ENCODE peak calls at places on chromosomes 11 and 22, in four cellular contexts. One of them, this sample, is unnamed.

GRCh38 chr11:57320719-57321387 is 3.9 kb downstream of the TNKS1BP1 start:
- DNase-seq in HepG2: peak
- DNase-seq in GM12878: no peak
- DNase-seq in K562: no peak
- DNase-seq in this sample: no peak

GRCh38 chr11:1728931-1729691 is 21.3 kb downstream of the IFITM10 start:
- DNase-seq in K562: no peak
- DNase-seq in GM12878: no peak
- DNase-seq in HepG2: no peak
- DNase-seq in this sample: no peak

GRCh38 chr11:126751242-126751641 is 249.3 kb downstream of the KIRREL3 start:
- DNase-seq in HepG2: no peak
- DNase-seq in K562: no peak
- DNase-seq in GM12878: no peak
- DNase-seq in this sample: no peak

GRCh38 chr22:21816787-21817496 is 50.5 kb downstream of the MAPK1 start:
- DNase-seq in K562: peak
- DNase-seq in GM12878: peak
- DNase-seq in HepG2: no peak
- DNase-seq in this sample: no peak

GRCh38 chr11:62804310-62805043 is 763 bp downstream of the NXF1 start:
- DNase-seq in HepG2: no peak
- DNase-seq in GM12878: no peak
- DNase-seq in K562: peak
- DNase-seq in this sample: no peak

GRCh38 chr11:121795206-121795605 is 320.8 kb downstream of the BLID start:
- DNase-seq in HepG2: no peak
- DNase-seq in K562: no peak
- DNase-seq in GM12878: no peak
- DNase-seq in this sample: no peak

GRCh38 chr11:47393163-47394049 is 15.0 kb upstream of the SLC39A13 start:
- DNase-seq in K562: peak
- DNase-seq in GM12878: no peak
- DNase-seq in HepG2: no peak
- DNase-seq in this sample: no peak

GRCh38 chr22:48799227-48799970 is 1028.3 kb downstream of the BRD1 start:
- DNase-seq in HepG2: no peak
- DNase-seq in K562: no peak
- DNase-seq in GM12878: no peak
- DNase-seq in this sample: no peak

GRCh38 chr22:39384750-39385480 is 14.7 kb upstream of the TAB1 start:
- DNase-seq in K562: peak
- DNase-seq in GM12878: no peak
- DNase-seq in HepG2: peak
- DNase-seq in this sample: peak

GRCh38 chr22:29933619-29934018 is 50.6 kb downstream of the MTMR3 start:
- DNase-seq in K562: no peak
- DNase-seq in GM12878: no peak
- DNase-seq in HepG2: no peak
- DNase-seq in this sample: no peak

GRCh38 chr11:101323997-101324396 is 194.4 kb upstream of the PGR start:
- DNase-seq in HepG2: no peak
- DNase-seq in K562: no peak
- DNase-seq in GM12878: no peak
- DNase-seq in this sample: no peak

GRCh38 chr11:70073881-70074371 is 4.2 kb upstream of the ANO1 start:
- DNase-seq in HepG2: no peak
- DNase-seq in GM12878: no peak
- DNase-seq in K562: no peak
- DNase-seq in this sample: no peak

GRCh38 chr11:128232588-128232987 is 354.8 kb downstream of the ETS1 start:
- DNase-seq in GM12878: no peak
- DNase-seq in K562: no peak
- DNase-seq in HepG2: no peak
- DNase-seq in this sample: no peak

GRCh38 chr11:57480409-57481137 is 20.2 kb downstream of the RTN4RL2 start:
- DNase-seq in HepG2: peak
- DNase-seq in K562: peak
- DNase-seq in GM12878: no peak
- DNase-seq in this sample: peak

GRCh38 chr11:109695696-109696095 is 273.7 kb downstream of the C11orf87 start:
- DNase-seq in K562: no peak
- DNase-seq in GM12878: no peak
- DNase-seq in HepG2: no peak
- DNase-seq in this sample: no peak

GRCh38 chr11:109696191-109696897 is 274.4 kb downstream of the C11orf87 start:
- DNase-seq in K562: no peak
- DNase-seq in GM12878: no peak
- DNase-seq in HepG2: no peak
- DNase-seq in this sample: no peak

GRCh38 chr11:109698237-109698636 is 276.2 kb downstream of the C11orf87 start:
- DNase-seq in K562: no peak
- DNase-seq in HepG2: no peak
- DNase-seq in GM12878: no peak
- DNase-seq in this sample: no peak

DNA sequence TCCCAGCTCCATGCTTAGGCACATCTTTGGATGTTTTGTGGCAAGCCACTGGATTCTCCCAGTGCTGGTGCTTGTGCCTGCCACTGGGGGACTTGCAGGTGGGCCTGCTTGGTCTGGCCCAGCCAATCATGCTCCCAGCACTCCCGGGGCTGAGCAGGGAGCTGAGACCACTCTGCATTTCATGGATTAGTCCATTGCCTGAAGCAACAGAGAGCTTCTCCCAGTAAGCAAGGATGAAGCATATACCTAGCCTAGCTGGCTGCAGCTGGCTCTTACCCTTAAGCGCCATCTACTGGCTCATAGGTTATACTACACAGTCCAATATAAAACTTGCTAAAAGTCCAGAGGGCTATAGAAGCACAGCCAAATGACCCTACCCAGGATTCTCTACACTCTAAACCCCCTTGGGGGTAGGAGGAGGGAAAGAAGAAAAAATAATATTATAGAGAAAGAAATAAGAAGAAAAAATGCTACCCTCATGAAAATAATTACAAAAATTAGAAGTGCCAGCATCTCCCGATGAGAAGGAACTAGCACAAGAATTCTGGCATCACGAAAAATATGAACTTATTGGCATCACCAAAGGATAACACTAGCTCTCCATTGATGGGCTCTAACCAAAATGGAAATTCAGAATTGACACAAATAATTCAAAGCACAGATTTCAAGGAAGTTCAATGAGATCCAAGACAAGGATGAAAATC is 275.3 kb downstream of the C11orf87 start:
- DNase-seq in HepG2: peak
- DNase-seq in GM12878: no peak
- DNase-seq in K562: peak
- DNase-seq in this sample: peak
- TF ChIP-seq FOXK2 in HepG2: no peak
- TF ChIP-seq FOXK2 in GM12878: no peak
- TF ChIP-seq FOXK2 in K562: no peak
- TF ChIP-seq FOXK2 in this sample: no peak

GRCh38 chr22:19731361-19731725 is 8.0 kb downstream of the GP1BB start:
- DNase-seq in GM12878: no peak
- DNase-seq in HepG2: no peak
- DNase-seq in K562: no peak
- DNase-seq in this sample: no peak
- TF ChIP-seq FOXM1 in GM12878: no peak
- TF ChIP-seq FOXM1 in HepG2: no peak
- TF ChIP-seq FOXM1 in K562: no peak
- TF ChIP-seq FOXM1 in this sample: no peak

GRCh38 chr11:86818466-86819282 is 18.3 kb downstream of the PRSS23 start:
- DNase-seq in HepG2: peak
- DNase-seq in K562: peak
- DNase-seq in GM12878: peak
- DNase-seq in this sample: peak
- TF ChIP-seq FOXK2 in HepG2: no peak
- TF ChIP-seq FOXK2 in K562: no peak
- TF ChIP-seq FOXK2 in GM12878: no peak
- TF ChIP-seq FOXK2 in this sample: no peak

GRCh38 chr22:18024956-18025720 is 777 bp upstream of the MICAL3 start:
- DNase-seq in GM12878: no peak
- DNase-seq in K562: no peak
- DNase-seq in HepG2: no peak
- DNase-seq in this sample: no peak

GRCh38 chr22:18021431-18021830 is 2.9 kb downstream of the MICAL3 start:
- DNase-seq in GM12878: no peak
- DNase-seq in K562: no peak
- DNase-seq in HepG2: no peak
- DNase-seq in this sample: peak

GRCh38 chr22:18022851-18023250 is 1.5 kb downstream of the MICAL3 start:
- DNase-seq in GM12878: no peak
- DNase-seq in HepG2: no peak
- DNase-seq in K562: no peak
- DNase-seq in this sample: no peak

GRCh38 chr22:18023509-18024275 is 669 bp downstream of the MICAL3 start:
- DNase-seq in HepG2: no peak
- DNase-seq in GM12878: no peak
- DNase-seq in K562: peak
- DNase-seq in this sample: peak

GRCh38 chr22:18024276-18024939 is at the start of gene MICAL3:
- DNase-seq in HepG2: no peak
- DNase-seq in GM12878: no peak
- DNase-seq in K562: peak
- DNase-seq in this sample: peak
- TF ChIP-seq FOXM1 in HepG2: no peak
- TF ChIP-seq FOXM1 in GM12878: no peak
- TF ChIP-seq FOXM1 in K562: no peak
- TF ChIP-seq FOXM1 in this sample: peak

DNA sequence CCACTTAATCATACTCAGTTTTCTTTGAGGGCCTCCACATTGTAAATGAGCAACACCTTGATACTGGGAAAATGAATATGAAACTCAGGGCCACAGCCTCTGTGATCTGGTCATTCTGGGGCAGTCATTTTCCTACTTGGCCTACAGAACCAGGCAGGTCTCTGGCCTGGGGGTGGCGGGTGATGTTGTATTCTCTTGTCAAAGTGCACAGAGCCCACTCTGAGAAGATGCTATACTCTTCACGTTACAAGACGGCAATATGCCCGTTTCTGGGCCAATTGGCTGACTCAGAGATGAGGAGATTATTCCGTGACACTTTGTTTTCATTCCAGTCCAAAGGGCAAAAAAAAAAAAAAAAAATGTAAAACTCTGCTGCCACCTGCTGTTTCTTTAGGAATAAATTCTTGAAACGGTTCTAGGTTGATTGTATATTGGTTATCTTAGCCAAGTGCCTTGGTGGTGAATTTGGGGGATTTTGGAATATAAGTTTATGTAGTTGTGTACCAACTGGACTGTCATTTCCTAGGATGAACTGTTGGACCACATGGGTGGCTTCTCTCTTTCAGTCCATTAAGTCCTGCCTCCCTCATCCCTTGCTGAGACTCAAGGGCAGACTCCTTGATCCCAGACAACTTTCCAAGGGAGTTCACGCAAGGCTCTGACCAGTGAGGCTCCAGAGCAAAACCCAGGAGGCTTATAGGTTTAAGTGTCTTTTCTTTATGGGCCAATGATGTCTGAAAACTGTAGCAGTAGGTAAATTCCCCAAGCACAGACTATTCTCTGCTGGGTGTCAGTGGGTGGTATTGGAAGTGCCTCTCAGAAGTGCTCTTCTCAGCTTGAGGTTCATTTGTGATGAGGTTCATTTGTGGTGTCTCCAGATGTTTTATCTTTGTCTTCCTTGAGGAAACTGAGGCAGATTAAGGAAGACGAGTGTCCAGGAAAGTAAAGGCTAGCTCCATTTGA is 18.2 kb downstream of the ADM start:
- DNase-seq in K562: peak
- DNase-seq in GM12878: no peak
- DNase-seq in HepG2: peak
- DNase-seq in this sample: peak
- TF ChIP-seq FOXK2 in K562: peak
- TF ChIP-seq FOXK2 in GM12878: no peak
- TF ChIP-seq FOXK2 in HepG2: no peak
- TF ChIP-seq FOXK2 in this sample: no peak

DNA sequence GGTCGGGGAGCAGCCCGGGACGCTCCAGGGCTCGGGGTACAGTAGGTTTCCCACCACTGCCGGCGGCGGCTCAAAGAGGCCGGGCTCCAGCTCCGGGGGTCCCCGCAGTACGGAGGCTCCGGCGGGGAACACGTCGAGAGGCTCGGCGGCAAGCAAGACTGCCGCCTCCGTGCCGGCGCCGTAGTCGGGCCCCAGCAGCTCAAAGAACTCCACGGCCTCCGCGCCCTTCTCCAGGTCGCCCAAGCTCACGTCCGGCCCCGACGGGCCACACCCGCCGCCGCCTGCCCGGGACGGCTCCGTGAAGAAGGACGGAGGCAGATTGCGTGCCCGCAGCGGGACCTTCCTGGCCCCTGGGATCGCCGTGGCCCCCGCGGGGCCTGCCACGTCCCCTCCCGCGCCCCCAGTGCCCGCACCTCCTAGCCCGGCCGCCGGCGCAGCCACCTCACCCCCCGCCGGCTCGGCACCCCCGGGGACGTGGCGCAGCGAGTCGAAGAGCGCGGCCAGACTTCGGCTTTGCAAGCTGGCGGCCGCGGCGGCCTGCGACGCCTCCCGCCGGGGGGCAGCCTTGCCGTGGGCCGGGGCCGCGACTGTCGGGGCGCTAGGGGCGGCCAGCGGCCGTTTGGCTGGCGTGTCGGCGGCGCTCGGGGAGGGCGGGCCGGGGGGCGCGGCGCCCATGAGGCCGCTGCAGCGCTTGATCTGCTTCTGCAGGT is 775 bp downstream of the FAM181B start:
- DNase-seq in K562: peak
- DNase-seq in HepG2: no peak
- DNase-seq in GM12878: no peak
- DNase-seq in this sample: peak
- TF ChIP-seq FOXM1 in K562: no peak
- TF ChIP-seq FOXM1 in HepG2: no peak
- TF ChIP-seq FOXM1 in GM12878: no peak
- TF ChIP-seq FOXM1 in this sample: no peak

GRCh38 chr22:36874309-36874696 is 13.5 kb downstream of the NCF4 start:
- DNase-seq in HepG2: no peak
- DNase-seq in K562: no peak
- DNase-seq in GM12878: no peak
- DNase-seq in this sample: no peak

GRCh38 chr22:36874731-36875130 is 13.9 kb downstream of the NCF4 start:
- DNase-seq in GM12878: no peak
- DNase-seq in K562: no peak
- DNase-seq in HepG2: no peak
- DNase-seq in this sample: no peak

GRCh38 chr22:36872084-36872483 is 11.3 kb downstream of the NCF4 start:
- DNase-seq in K562: no peak
- DNase-seq in HepG2: no peak
- DNase-seq in GM12878: no peak
- DNase-seq in this sample: no peak

GRCh38 chr22:36872866-36873498 is 12.2 kb downstream of the NCF4 start:
- DNase-seq in HepG2: no peak
- DNase-seq in GM12878: no peak
- DNase-seq in K562: no peak
- DNase-seq in this sample: no peak

GRCh38 chr22:36873614-36874308 is 13.0 kb downstream of the NCF4 start:
- DNase-seq in GM12878: peak
- DNase-seq in K562: peak
- DNase-seq in HepG2: peak
- DNase-seq in this sample: peak
- TF ChIP-seq FOXK2 in GM12878: no peak
- TF ChIP-seq FOXK2 in K562: no peak
- TF ChIP-seq FOXK2 in HepG2: no peak
- TF ChIP-seq FOXK2 in this sample: no peak

This sample was measured in HEK293T.